ENCODE peak calls at places on chromosomes 1 and 21, in eight cellular contexts. One of them, this sample, is unnamed.
A peak's percentile ranks its signal among the peaks of the same experiment; 100 is the strongest.

GRCh38 chr1:31977361-31978131 is 36.1 kb upstream of the KHDRBS1 start:
- DNase-seq in RWPE1: peak; percentile 22
- DNase-seq in AG09319: peak; percentile 70
- DNase-seq in ovary: no peak
- DNase-seq in astrocyte: no peak
- DNase-seq in foreskin keratinocyte: peak; percentile 26
- DNase-seq in fibroblast of lung: no peak
- DNase-seq in Calu3: peak; percentile 16
- DNase-seq in this sample: peak; percentile 58

GRCh38 chr1:57086141-57086540 is 120.3 kb upstream of the C8B start:
- DNase-seq in ovary: no peak
- DNase-seq in fibroblast of lung: no peak
- DNase-seq in Calu3: no peak
- DNase-seq in AG09319: no peak
- DNase-seq in astrocyte: no peak
- DNase-seq in RWPE1: no peak
- DNase-seq in foreskin keratinocyte: no peak
- DNase-seq in this sample: no peak

GRCh38 chr1:115332813-115333608 is 5.0 kb downstream of the NGF start:
- DNase-seq in Calu3: no peak
- DNase-seq in astrocyte: peak; percentile 77
- DNase-seq in AG09319: peak; percentile 85
- DNase-seq in RWPE1: peak; percentile 72
- DNase-seq in ovary: no peak
- DNase-seq in foreskin keratinocyte: peak; percentile 77
- DNase-seq in fibroblast of lung: peak; percentile 79
- DNase-seq in this sample: no peak

GRCh38 chr1:161738627-161739287 is 10.8 kb upstream of the DUSP12 start:
- DNase-seq in fibroblast of lung: peak; percentile 74
- DNase-seq in foreskin keratinocyte: peak; percentile 76
- DNase-seq in astrocyte: peak; percentile 59
- DNase-seq in AG09319: no peak
- DNase-seq in ovary: no peak
- DNase-seq in RWPE1: peak; percentile 45
- DNase-seq in Calu3: peak; percentile 51
- DNase-seq in this sample: peak; percentile 91

GRCh38 chr1:163202833-163203451 is at the start of gene RGS5:
- DNase-seq in RWPE1: no peak
- DNase-seq in AG09319: no peak
- DNase-seq in astrocyte: peak; percentile 50
- DNase-seq in fibroblast of lung: peak; percentile 74
- DNase-seq in ovary: no peak
- DNase-seq in Calu3: no peak
- DNase-seq in foreskin keratinocyte: peak; percentile 13
- DNase-seq in this sample: no peak

GRCh38 chr1:17573518-17574041 is 34.1 kb downstream of the ARHGEF10L start:
- DNase-seq in Calu3: no peak
- DNase-seq in AG09319: no peak
- DNase-seq in fibroblast of lung: no peak
- DNase-seq in astrocyte: no peak
- DNase-seq in ovary: no peak
- DNase-seq in RWPE1: no peak
- DNase-seq in foreskin keratinocyte: no peak
- DNase-seq in this sample: no peak

GRCh38 chr1:204180133-204180532 is 14.0 kb upstream of the REN start:
- DNase-seq in Calu3: no peak
- DNase-seq in RWPE1: no peak
- DNase-seq in ovary: peak; percentile 13
- DNase-seq in AG09319: no peak
- DNase-seq in foreskin keratinocyte: no peak
- DNase-seq in astrocyte: no peak
- DNase-seq in fibroblast of lung: no peak
- DNase-seq in this sample: no peak

GRCh38 chr21:22880573-22880972 is 1882.4 kb downstream of the NCAM2 start:
- DNase-seq in fibroblast of lung: no peak
- DNase-seq in ovary: no peak
- DNase-seq in AG09319: no peak
- DNase-seq in Calu3: no peak
- DNase-seq in astrocyte: no peak
- DNase-seq in foreskin keratinocyte: no peak
- DNase-seq in RWPE1: no peak
- DNase-seq in this sample: no peak

GRCh38 chr1:146036990-146037646 is 15.6 kb upstream of the HJV start:
- DNase-seq in fibroblast of lung: peak; percentile 80
- DNase-seq in Calu3: peak; percentile 86
- DNase-seq in foreskin keratinocyte: peak; percentile 82
- DNase-seq in ovary: peak; percentile 88
- DNase-seq in RWPE1: peak; percentile 59
- DNase-seq in AG09319: peak; percentile 74
- DNase-seq in astrocyte: peak; percentile 72
- DNase-seq in this sample: peak; percentile 97

GRCh38 chr1:22228505-22228911 is 85.6 kb upstream of the WNT4 start:
- DNase-seq in ovary: no peak
- DNase-seq in RWPE1: peak; percentile 52
- DNase-seq in astrocyte: no peak
- DNase-seq in Calu3: peak; percentile 43
- DNase-seq in foreskin keratinocyte: peak; percentile 88
- DNase-seq in fibroblast of lung: no peak
- DNase-seq in AG09319: no peak
- DNase-seq in this sample: peak; percentile 83

GRCh38 chr1:31556481-31557006 is 19.8 kb upstream of the TINAGL1 start:
- DNase-seq in AG09319: no peak
- DNase-seq in Calu3: no peak
- DNase-seq in astrocyte: no peak
- DNase-seq in ovary: no peak
- DNase-seq in fibroblast of lung: no peak
- DNase-seq in RWPE1: no peak
- DNase-seq in foreskin keratinocyte: no peak
- DNase-seq in this sample: no peak

GRCh38 chr1:118992868-118993711 is 4.9 kb upstream of the TBX15 start:
- DNase-seq in AG09319: no peak
- DNase-seq in RWPE1: no peak
- DNase-seq in astrocyte: no peak
- DNase-seq in ovary: no peak
- DNase-seq in Calu3: peak; percentile 42
- DNase-seq in foreskin keratinocyte: no peak
- DNase-seq in fibroblast of lung: no peak
- DNase-seq in this sample: no peak

GRCh38 chr1:91846007-91846620 is 39.8 kb downstream of the TGFBR3 start:
- DNase-seq in astrocyte: peak; percentile 19
- DNase-seq in ovary: no peak
- DNase-seq in fibroblast of lung: peak; percentile 36
- DNase-seq in foreskin keratinocyte: no peak
- DNase-seq in Calu3: peak; percentile 48
- DNase-seq in AG09319: peak; percentile 31
- DNase-seq in RWPE1: peak; percentile 35
- DNase-seq in this sample: peak; percentile 59

GRCh38 chr1:53123462-53124129 is 18.8 kb downstream of the SLC1A7 start:
- DNase-seq in astrocyte: peak; percentile 80
- DNase-seq in fibroblast of lung: peak; percentile 81
- DNase-seq in RWPE1: no peak
- DNase-seq in ovary: peak; percentile 87
- DNase-seq in foreskin keratinocyte: no peak
- DNase-seq in AG09319: no peak
- DNase-seq in Calu3: no peak
- DNase-seq in this sample: no peak

GRCh38 chr1:165161130-165161529 is 195.4 kb downstream of the LMX1A start:
- DNase-seq in fibroblast of lung: no peak
- DNase-seq in RWPE1: no peak
- DNase-seq in AG09319: no peak
- DNase-seq in astrocyte: no peak
- DNase-seq in Calu3: peak; percentile 30
- DNase-seq in ovary: no peak
- DNase-seq in foreskin keratinocyte: peak; percentile 38
- DNase-seq in this sample: peak; percentile 86

GRCh38 chr21:42939581-42940413 is 14.4 kb upstream of the ERVH48-1 start:
- DNase-seq in AG09319: peak; percentile 88
- DNase-seq in ovary: peak; percentile 74
- DNase-seq in foreskin keratinocyte: peak; percentile 95
- DNase-seq in astrocyte: peak; percentile 94
- DNase-seq in fibroblast of lung: peak; percentile 96
- DNase-seq in RWPE1: peak; percentile 90
- DNase-seq in Calu3: peak; percentile 39
- DNase-seq in this sample: peak; percentile 99

GRCh38 chr1:36328713-36329112 is 5.3 kb upstream of the EVA1B start:
- DNase-seq in ovary: no peak
- DNase-seq in foreskin keratinocyte: no peak
- DNase-seq in astrocyte: no peak
- DNase-seq in RWPE1: no peak
- DNase-seq in AG09319: no peak
- DNase-seq in fibroblast of lung: peak; percentile 13
- DNase-seq in Calu3: no peak
- DNase-seq in this sample: peak; percentile 10

GRCh38 chr1:36988741-36989193 is 45.5 kb downstream of the GRIK3 start:
- DNase-seq in AG09319: no peak
- DNase-seq in foreskin keratinocyte: no peak
- DNase-seq in Calu3: no peak
- DNase-seq in astrocyte: no peak
- DNase-seq in RWPE1: no peak
- DNase-seq in ovary: peak; percentile 42
- DNase-seq in fibroblast of lung: no peak
- DNase-seq in this sample: no peak

GRCh38 chr1:159922499-159923202 is 2.7 kb downstream of the TAGLN2 start:
- DNase-seq in Calu3: peak; percentile 58
- DNase-seq in ovary: peak; percentile 79
- DNase-seq in RWPE1: no peak
- DNase-seq in foreskin keratinocyte: no peak
- DNase-seq in astrocyte: no peak
- DNase-seq in fibroblast of lung: peak; percentile 22
- DNase-seq in AG09319: no peak
- DNase-seq in this sample: no peak

DNA sequence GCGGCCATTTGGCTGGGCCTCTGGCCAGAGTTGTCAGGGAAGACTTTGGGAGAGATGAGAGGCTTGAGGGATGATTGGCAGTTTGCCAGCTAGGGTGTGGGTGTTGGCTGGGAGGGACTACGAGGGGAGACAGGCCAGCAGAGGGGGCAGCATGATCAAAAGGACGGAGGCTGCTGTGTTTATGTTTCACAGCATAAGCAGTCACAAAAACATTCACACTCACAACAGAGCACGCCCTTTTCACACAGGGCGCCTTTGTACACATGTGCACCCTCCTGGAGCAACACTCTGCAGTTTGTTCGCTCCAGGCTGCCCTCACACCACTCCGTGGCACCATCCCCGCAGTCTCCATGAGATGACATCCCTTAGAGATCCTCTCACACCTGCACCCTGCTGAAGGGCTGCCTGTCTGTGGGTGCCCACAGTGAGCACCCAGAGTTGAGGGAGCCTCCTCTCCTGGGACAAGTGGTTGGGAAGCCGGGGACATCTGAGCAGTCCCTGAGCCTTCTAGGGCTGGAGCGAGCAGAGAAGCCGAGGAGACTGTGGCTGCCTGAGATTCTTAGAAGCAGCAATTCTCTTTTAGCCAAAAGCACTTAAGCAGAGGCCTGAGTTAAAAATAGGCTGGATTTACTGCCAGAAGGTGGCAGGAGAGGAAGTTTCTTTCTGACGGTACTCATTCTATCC is 15.4 kb downstream of the EFNA3 start:
- DNase-seq in Calu3: no peak
- DNase-seq in astrocyte: peak; percentile 38
- DNase-seq in foreskin keratinocyte: peak; percentile 44
- DNase-seq in ovary: peak; percentile 70
- DNase-seq in fibroblast of lung: peak; percentile 45
- DNase-seq in RWPE1: no peak
- DNase-seq in AG09319: no peak
- DNase-seq in this sample: peak; percentile 78
- TF ChIP-seq CTCF in Calu3: no peak
- TF ChIP-seq CTCF in astrocyte: peak; percentile 22
- TF ChIP-seq CTCF in foreskin keratinocyte: peak; percentile 75
- TF ChIP-seq CTCF in ovary: no peak
- TF ChIP-seq CTCF in fibroblast of lung: peak; percentile 55
- TF ChIP-seq CTCF in RWPE1: peak; percentile 66
- TF ChIP-seq CTCF in AG09319: peak; percentile 44
- TF ChIP-seq CTCF in this sample: peak; percentile 79

DNA sequence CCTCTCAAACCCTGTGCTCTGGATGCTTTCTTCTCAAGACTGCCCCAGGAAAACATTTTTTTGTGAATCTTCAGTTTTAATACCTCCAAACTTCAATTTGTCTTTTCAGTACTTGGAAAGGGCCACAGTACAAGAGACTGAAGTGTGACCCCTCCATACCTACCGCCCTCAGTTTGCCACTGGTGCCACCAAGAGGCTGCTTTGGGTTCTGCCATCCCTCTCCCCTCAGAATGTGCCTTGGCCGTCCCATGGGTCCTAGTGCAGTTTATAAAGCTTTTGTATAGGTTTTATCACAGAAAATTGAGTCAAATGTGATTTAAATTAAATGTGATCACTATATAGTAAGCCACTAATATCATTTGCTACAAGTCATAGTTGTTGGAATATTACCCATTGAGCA is 60.8 kb upstream of the PGD start:
- DNase-seq in fibroblast of lung: peak; percentile 35
- DNase-seq in AG09319: peak; percentile 8
- DNase-seq in foreskin keratinocyte: peak; percentile 4
- DNase-seq in astrocyte: peak; percentile 22
- DNase-seq in Calu3: peak; percentile 15
- DNase-seq in RWPE1: peak; percentile 40
- DNase-seq in ovary: peak; percentile 58
- DNase-seq in this sample: peak; percentile 40
- TF ChIP-seq CTCF in fibroblast of lung: peak; percentile 71
- TF ChIP-seq CTCF in AG09319: peak; percentile 85
- TF ChIP-seq CTCF in foreskin keratinocyte: peak; percentile 68
- TF ChIP-seq CTCF in astrocyte: peak; percentile 75
- TF ChIP-seq CTCF in Calu3: no peak
- TF ChIP-seq CTCF in RWPE1: peak; percentile 63
- TF ChIP-seq CTCF in ovary: peak; percentile 40
- TF ChIP-seq CTCF in this sample: peak; percentile 86

DNA sequence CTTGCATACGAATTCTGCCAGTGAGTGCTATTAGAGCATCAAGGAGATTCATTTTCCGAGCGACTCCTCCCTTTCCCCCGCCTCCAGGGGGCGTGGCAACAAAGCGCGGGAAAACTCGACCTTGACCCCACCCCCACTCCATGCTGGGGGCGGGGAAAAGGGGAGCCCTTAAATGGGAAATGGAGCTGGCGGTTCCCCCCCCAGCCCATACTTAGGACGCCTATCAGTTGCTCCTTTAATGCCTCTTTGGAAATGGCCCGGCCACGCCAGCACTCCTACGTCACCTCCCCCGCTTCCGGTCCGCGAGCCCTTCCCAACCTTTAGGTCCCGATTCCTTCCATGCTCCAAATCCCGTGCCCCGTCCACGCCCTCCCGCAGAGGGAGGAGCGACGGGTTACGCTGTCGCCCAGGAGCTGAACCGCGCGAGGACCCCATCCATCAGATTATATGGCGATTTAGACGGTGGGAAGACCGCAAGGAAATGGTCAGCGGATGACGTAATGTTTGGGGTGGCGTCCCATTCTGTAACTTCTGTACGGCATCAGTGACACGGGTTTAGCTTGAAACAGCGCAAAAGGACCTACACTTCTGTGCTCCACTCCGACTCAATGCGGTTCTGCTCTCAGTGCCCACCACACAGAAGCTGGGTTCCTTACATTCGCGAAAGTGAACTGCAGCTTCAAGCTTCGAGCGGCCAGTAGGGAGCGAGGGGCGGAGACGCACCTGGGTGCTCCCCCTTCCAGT is 702 bp upstream of the ZNF687 start:
- DNase-seq in fibroblast of lung: peak; percentile 96
- DNase-seq in astrocyte: peak; percentile 93
- DNase-seq in RWPE1: peak; percentile 96
- DNase-seq in foreskin keratinocyte: peak; percentile 98
- DNase-seq in ovary: peak; percentile 98
- DNase-seq in AG09319: peak; percentile 96
- DNase-seq in Calu3: peak; percentile 98
- DNase-seq in this sample: peak; percentile 99
- TF ChIP-seq CTCF in fibroblast of lung: no peak
- TF ChIP-seq CTCF in astrocyte: no peak
- TF ChIP-seq CTCF in RWPE1: no peak
- TF ChIP-seq CTCF in foreskin keratinocyte: peak; percentile 12
- TF ChIP-seq CTCF in ovary: peak; percentile 58
- TF ChIP-seq CTCF in AG09319: no peak
- TF ChIP-seq CTCF in Calu3: no peak
- TF ChIP-seq CTCF in this sample: no peak

GRCh38 chr1:155208656-155209372 is at the start of gene MTX1:
- DNase-seq in foreskin keratinocyte: peak; percentile 64
- DNase-seq in ovary: peak; percentile 95
- DNase-seq in Calu3: peak; percentile 87
- DNase-seq in RWPE1: peak; percentile 75
- DNase-seq in fibroblast of lung: peak; percentile 81
- DNase-seq in astrocyte: peak; percentile 61
- DNase-seq in AG09319: peak; percentile 76
- DNase-seq in this sample: peak; percentile 83
- TF ChIP-seq CTCF in foreskin keratinocyte: no peak
- TF ChIP-seq CTCF in ovary: peak; percentile 19
- TF ChIP-seq CTCF in Calu3: no peak
- TF ChIP-seq CTCF in RWPE1: no peak
- TF ChIP-seq CTCF in fibroblast of lung: no peak
- TF ChIP-seq CTCF in astrocyte: no peak
- TF ChIP-seq CTCF in AG09319: no peak
- TF ChIP-seq CTCF in this sample: no peak